ENCODE peak calls at places on chromosomes 16 and 17, in six cellular contexts. R, M, I, X, J and U are unnamed samples.

GRCh38 chr17:69608808-69609494 is 194.5 kb downstream of the MAP2K6 start:
- DNase-seq in I (no peak), R (peak; percentile 76), X (no peak), M (peak; percentile 71), J (peak; percentile 92), U (no peak)

GRCh38 chr17:57833597-57833939 is 16.3 kb downstream of the MRPS23 start:
- DNase-seq in M (no peak), I (no peak), X (no peak), R (no peak), J (no peak), U (no peak)

GRCh38 chr16:21300309-21301167 is 22.4 kb upstream of the CRYM start:
- DNase-seq in X (peak; percentile 97), J (peak; percentile 100), I (peak; percentile 97), R (peak; percentile 100), M (peak; percentile 100), U (peak; percentile 85)

GRCh38 chr17:9647014-9647413 is 1.7 kb downstream of the USP43 start:
- DNase-seq in I (no peak), J (no peak), R (no peak), X (no peak), M (no peak), U (no peak)

GRCh38 chr16:49671325-49671724 is 184.6 kb downstream of the ZNF423 start:
- DNase-seq in X (no peak), J (no peak), M (no peak), I (no peak), R (no peak), U (no peak)

GRCh38 chr16:80265624-80266306 is 275.0 kb upstream of the DYNLRB2 start:
- DNase-seq in X (no peak), J (peak; percentile 4), R (no peak), M (no peak), I (no peak), U (no peak)

GRCh38 chr17:2181206-2181983 is 122.2 kb downstream of the SMG6 start:
- DNase-seq in I (peak; percentile 52), X (peak; percentile 69), M (peak; percentile 96), J (peak; percentile 94), R (peak; percentile 97), U (no peak)

GRCh38 chr17:3888343-3889171 is 4.3 kb downstream of the CAMKK1 start:
- DNase-seq in J (peak; percentile 96), R (peak; percentile 96), M (peak; percentile 94), I (peak; percentile 85), X (peak; percentile 95), U (no peak)

GRCh38 chr17:20998571-20999043 is 44.2 kb downstream of the USP22 start:
- DNase-seq in J (no peak), I (no peak), R (peak; percentile 14), X (no peak), M (no peak), U (no peak)

GRCh38 chr16:55955439-55955838 is 80.3 kb upstream of the CES5A start:
- DNase-seq in M (no peak), J (no peak), I (no peak), R (no peak), X (no peak), U (no peak)

GRCh38 chr17:40480501-40481003 is 20.9 kb downstream of the TNS4 start:
- DNase-seq in J (no peak), X (no peak), M (no peak), I (peak; percentile 47), R (peak; percentile 81), U (no peak)

GRCh38 chr16:8931864-8932263 is 31.8 kb downstream of the USP7 start:
- DNase-seq in M (peak; percentile 77), R (peak; percentile 66), X (peak; percentile 68), J (peak; percentile 71), I (peak; percentile 50), U (peak; percentile 65)

GRCh38 chr17:19651461-19652238 is 3.1 kb downstream of the ALDH3A2 start:
- DNase-seq in J (no peak), M (no peak), R (peak; percentile 16), I (no peak), X (no peak), U (no peak)

GRCh38 chr17:7834554-7834890 is 505 bp downstream of the KDM6B start:
- DNase-seq in I (peak; percentile 84), R (no peak), X (peak; percentile 85), J (no peak), M (no peak), U (no peak)

GRCh38 chr17:17970699-17971430 is 1.3 kb downstream of the TOM1L2 start:
- DNase-seq in J (no peak), X (no peak), I (no peak), M (no peak), R (no peak), U (no peak)

GRCh38 chr16:55663770-55664677 is 8.2 kb downstream of the SLC6A2 start:
- DNase-seq in J (no peak), M (no peak), I (no peak), R (no peak), X (no peak), U (no peak)

GRCh38 chr17:36731806-36732205 is 130.4 kb downstream of the MRM1 start:
- DNase-seq in X (no peak), M (peak; percentile 15), I (no peak), R (peak; percentile 2), J (no peak), U (no peak)

GRCh38 chr17:74289688-74290087 is 15.7 kb downstream of the DNAI2 start:
- DNase-seq in R (no peak), I (no peak), X (no peak), M (no peak), J (no peak), U (no peak)

GRCh38 chr17:61574542-61575351 is 16.3 kb downstream of the NACA2 start:
- DNase-seq in M (peak; percentile 54), X (no peak), I (no peak), J (peak; percentile 47), R (peak; percentile 30), U (peak; percentile 17)

GRCh38 chr17:41971721-41972523 is 5.3 kb downstream of the CNP start:
- DNase-seq in X (no peak), M (no peak), J (no peak), I (no peak), R (no peak), U (no peak)
- TF ChIP-seq CTCF in X (no peak), M (no peak), J (no peak), I (no peak), R (no peak), U (no peak)

GRCh38 chr16:53492499-53492898 is 10.5 kb downstream of the AKTIP start:
- DNase-seq in I (no peak), R (no peak), M (no peak), X (no peak), J (no peak), U (no peak)

GRCh38 chr16:53498984-53499383 is 4.0 kb downstream of the AKTIP start:
- DNase-seq in I (no peak), J (no peak), R (no peak), X (no peak), M (no peak), U (no peak)

GRCh38 chr16:53489754-53490153 is 13.3 kb downstream of the AKTIP start:
- DNase-seq in R (no peak), M (no peak), J (no peak), I (no peak), X (no peak), U (no peak)

DNA sequence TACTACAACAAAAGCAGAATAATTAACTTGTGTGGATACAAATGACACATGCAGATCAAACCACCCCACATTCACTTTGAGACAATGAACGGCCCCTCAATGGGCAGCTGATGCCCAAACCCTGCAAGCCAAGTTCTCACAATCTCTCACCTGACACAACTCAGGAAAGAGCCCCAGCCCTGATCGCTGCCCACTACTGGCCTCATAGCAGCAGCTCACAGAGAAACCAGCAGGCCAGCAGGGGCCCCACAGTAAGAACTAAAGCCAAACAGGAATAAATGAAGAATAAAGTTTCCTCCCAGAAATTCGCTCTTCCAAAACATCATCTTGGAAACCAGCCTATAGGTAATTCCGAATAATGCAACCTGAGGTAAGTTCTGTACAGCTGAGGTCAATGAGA is 7.7 kb downstream of the AKTIP start:
- DNase-seq in J (no peak), M (no peak), X (no peak), R (no peak), I (no peak), U (no peak)
- TF ChIP-seq CTCF in J (no peak), M (no peak), X (no peak), R (peak; percentile 15), I (no peak), U (no peak)

DNA sequence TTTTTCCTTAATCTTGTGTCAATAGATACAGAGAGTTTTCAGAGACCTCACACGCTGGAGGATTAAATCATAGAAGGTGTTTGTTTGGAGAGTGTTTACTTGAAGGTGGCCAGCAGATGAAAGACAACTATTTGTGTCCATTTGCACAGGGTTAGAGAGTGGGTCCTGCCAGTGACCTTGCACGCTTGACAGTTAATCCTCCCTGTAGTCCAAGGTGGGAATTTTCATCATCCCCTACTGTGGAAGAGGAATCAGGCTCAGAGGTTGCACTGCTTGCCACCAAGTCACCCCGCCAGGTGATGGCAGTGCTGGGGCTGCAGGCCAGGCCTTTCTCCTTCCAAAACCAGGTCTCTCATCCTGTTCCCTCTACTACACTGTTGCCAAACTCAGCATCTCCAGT is 12.3 kb downstream of the CDH1 start:
- DNase-seq in J (no peak), I (no peak), R (no peak), X (no peak), M (no peak), U (no peak)
- TF ChIP-seq CTCF in J (no peak), I (no peak), R (no peak), X (no peak), M (no peak), U (no peak)

DNA sequence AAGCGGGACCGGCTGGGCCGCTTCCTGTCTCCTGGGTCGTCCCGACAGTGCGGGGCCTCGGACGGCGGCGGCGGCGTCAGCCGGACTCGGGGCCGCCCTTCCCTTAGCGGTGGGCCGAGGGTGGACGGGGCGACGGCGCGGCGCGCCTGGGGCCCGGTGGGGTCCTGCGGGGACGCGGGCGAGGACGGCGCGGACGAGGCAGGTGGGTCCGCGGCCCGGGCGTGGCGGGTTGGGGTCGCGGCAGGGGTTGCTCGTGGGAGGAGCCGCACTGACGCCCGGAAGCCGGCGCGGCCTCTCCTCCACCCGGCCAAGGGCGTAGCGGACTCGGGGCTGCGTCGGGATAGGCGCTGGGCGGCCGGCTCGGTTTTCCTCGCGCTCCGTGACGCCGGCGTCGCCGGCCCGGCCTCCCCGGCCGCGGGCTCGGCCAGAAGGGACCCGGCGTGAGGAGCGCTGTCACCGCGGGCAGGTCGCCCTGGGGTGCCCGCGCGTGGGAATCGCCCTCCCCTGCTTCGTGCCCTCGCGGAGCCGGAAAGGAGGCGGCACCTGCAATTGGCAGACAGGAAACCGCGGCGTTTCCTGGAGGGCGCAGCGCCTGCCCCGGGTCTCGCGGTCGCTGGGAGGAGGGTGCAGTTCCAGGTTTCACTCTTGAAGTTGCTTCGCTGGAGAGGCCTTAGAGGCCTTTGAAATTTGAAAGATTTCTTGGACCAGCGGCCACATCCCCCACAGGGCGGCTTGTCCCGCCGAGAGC is 481 bp downstream of the ZNF276 start:
- DNase-seq in X (no peak), M (peak; percentile 60), R (peak; percentile 55), I (peak; percentile 83), J (peak; percentile 46), U (peak; percentile 61)
- TF ChIP-seq CTCF in X (no peak), M (no peak), R (no peak), I (no peak), J (no peak), U (no peak)